ENCODE peak calls at places on chromosome X, in eight cellular contexts. E, S, N, W, T, Y, C and F are unnamed samples.

GRCh38 chrX:63561425-63561824 is 210.3 kb upstream of the SPIN4 start:
- DNase-seq in T (no peak), E (no peak), C (no peak), S (no peak), Y (peak), W (no peak), N (no peak), F (peak)

GRCh38 chrX:7801706-7802105 is 41.3 kb upstream of the VCX start:
- DNase-seq in W (no peak), S (no peak), E (no peak), N (no peak), C (no peak), Y (no peak), T (no peak), F (no peak)

GRCh38 chrX:1673337-1673736 is 58.5 kb downstream of the ASMT start:
- DNase-seq in C (peak), Y (peak), W (no peak), E (no peak), T (peak), S (no peak), N (peak), F (peak)

GRCh38 chrX:7088968-7089615 is 58.4 kb upstream of the STS start:
- DNase-seq in C (no peak), E (no peak), T (no peak), W (no peak), N (no peak), S (no peak), Y (no peak), F (peak)

GRCh38 chrX:149497626-149498025 is 7.5 kb downstream of the IDS start:
- DNase-seq in E (peak), C (no peak), N (no peak), T (no peak), W (no peak), Y (peak), S (no peak), F (no peak)

GRCh38 chrX:39983715-39984114 is 114.0 kb downstream of the BCOR start:
- DNase-seq in N (no peak), C (no peak), W (no peak), E (peak), Y (peak), S (no peak), T (no peak), F (no peak)

GRCh38 chrX:18286322-18286831 is 65.7 kb upstream of the BEND2 start:
- DNase-seq in Y (no peak), W (no peak), C (no peak), N (no peak), E (no peak), T (no peak), S (no peak), F (no peak)

GRCh38 chrX:1534321-1535168 is 2.4 kb downstream of the P2RY8 start:
- DNase-seq in W (no peak), E (no peak), S (no peak), Y (no peak), N (no peak), C (no peak), T (peak), F (peak)

GRCh38 chrX:2811271-2811670 is 17.5 kb upstream of the GYG2 start:
- DNase-seq in W (no peak), C (no peak), T (no peak), E (no peak), Y (peak), N (no peak), S (no peak), F (no peak)

GRCh38 chrX:2701600-2701999 is 10.5 kb downstream of the CD99 start:
- DNase-seq in Y (no peak), W (no peak), S (peak), N (no peak), E (no peak), T (no peak), C (no peak), F (peak)

GRCh38 chrX:12979630-12980015 is 4.7 kb downstream of the TMSB4X start:
- DNase-seq in S (no peak), C (no peak), N (no peak), W (peak), E (peak), Y (peak), T (no peak), F (no peak)

GRCh38 chrX:123422875-123423274 is 238.8 kb downstream of the GRIA3 start:
- DNase-seq in S (peak), Y (peak), T (no peak), C (no peak), E (peak), N (no peak), W (peak), F (peak)

GRCh38 chrX:85544609-85545008 is 165.1 kb upstream of the POF1B start:
- DNase-seq in N (no peak), T (no peak), S (no peak), C (no peak), Y (peak), W (peak), E (no peak), F (no peak)

GRCh38 chrX:72738396-72738795 is 24.3 kb upstream of the PHKA1 start:
- DNase-seq in E (no peak), S (no peak), C (no peak), N (no peak), T (no peak), Y (no peak), W (no peak), F (no peak)

GRCh38 chrX:13824746-13825145 is 7.9 kb upstream of the GPM6B start:
- DNase-seq in E (no peak), C (no peak), Y (no peak), N (no peak), W (no peak), T (no peak), S (no peak), F (no peak)

GRCh38 chrX:78658851-78659744 is at the start of gene RTL3:
- DNase-seq in E (peak), C (no peak), T (no peak), N (no peak), S (no peak), Y (peak), W (peak), F (no peak)

GRCh38 chrX:124127496-124127895 is 166.0 kb downstream of the STAG2 start:
- DNase-seq in W (no peak), E (no peak), C (no peak), T (no peak), N (no peak), S (no peak), Y (no peak), F (no peak)

GRCh38 chrX:134600714-134601113 is 57.6 kb downstream of the PLAC1 start:
- DNase-seq in S (no peak), N (peak), E (peak), Y (peak), C (peak), W (peak), T (no peak), F (no peak)

GRCh38 chrX:40172980-40173661 is 75.4 kb upstream of the BCOR start:
- DNase-seq in W (peak), S (no peak), T (no peak), Y (no peak), E (no peak), N (no peak), C (no peak), F (no peak)

GRCh38 chrX:20101927-20102581 is 14.7 kb downstream of the MAP7D2 start:
- DNase-seq in C (no peak), Y (no peak), S (no peak), E (no peak), T (no peak), N (no peak), W (no peak), F (no peak)

GRCh38 chrX:68695206-68695845 is 47.9 kb downstream of the STARD8 start:
- DNase-seq in Y (peak), S (no peak), E (no peak), T (no peak), C (no peak), N (no peak), W (no peak), F (no peak)

GRCh38 chrX:68692651-68693050 is 45.2 kb downstream of the STARD8 start:
- DNase-seq in W (peak), E (peak), Y (peak), C (no peak), S (no peak), N (no peak), T (no peak), F (peak)

GRCh38 chrX:68696267-68696666 is 48.8 kb downstream of the STARD8 start:
- DNase-seq in N (no peak), Y (no peak), W (no peak), T (no peak), E (no peak), C (no peak), S (no peak), F (no peak)

GRCh38 chrX:68693481-68694410 is 46.3 kb downstream of the STARD8 start:
- DNase-seq in C (no peak), S (peak), E (peak), Y (peak), W (peak), N (no peak), T (peak), F (peak)

DNA sequence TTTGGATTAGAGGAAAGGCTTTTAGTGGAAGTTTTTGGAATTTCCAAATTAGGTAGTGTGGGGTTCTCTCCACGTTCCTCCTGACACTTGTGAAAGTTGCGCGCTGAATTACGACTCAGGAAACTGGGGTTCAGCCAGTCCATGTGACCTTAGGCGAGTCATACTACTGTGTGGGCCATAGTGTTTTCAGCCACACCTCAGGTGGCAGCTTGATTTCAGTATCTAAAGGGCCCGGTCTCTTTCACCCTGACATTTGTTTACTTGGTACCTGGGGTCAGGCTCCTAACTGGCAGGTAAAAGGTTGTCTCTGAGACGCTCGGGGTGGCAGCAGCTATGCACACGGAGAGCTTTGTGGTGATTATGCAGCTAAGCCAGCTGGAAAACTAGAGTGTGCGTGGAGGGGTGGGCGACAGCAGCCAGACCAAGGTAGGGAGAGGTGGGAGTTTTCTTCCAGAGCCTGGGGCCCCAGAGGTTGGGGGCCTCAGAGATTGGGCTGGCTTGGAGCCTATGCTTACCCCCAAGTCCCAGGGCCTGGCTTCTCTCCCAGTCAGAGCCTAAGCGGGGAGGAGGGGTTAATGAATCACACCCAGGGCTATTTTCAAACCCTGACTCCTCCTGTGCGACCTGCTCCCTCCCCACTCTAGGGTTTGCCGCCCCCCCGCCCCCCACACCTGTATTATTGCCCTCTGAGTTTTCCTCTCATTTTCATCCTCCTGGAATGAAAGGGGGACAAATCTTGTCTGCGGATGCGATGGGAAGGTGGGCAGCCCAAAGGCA is 47.2 kb downstream of the STARD8 start:
- DNase-seq in E (no peak), S (no peak), Y (peak), C (no peak), W (no peak), N (no peak), T (no peak), F (peak)
- H3K4me3 ChIP-seq in E (peak), S (peak), Y (peak), C (no peak), W (no peak), N (no peak), T (peak), F (peak)

GRCh38 chrX:140091276-140091886 is 126.1 kb upstream of the CXorf66 start:
- DNase-seq in T (peak), W (no peak), S (no peak), E (no peak), Y (peak), C (no peak), N (no peak), F (no peak)
- H3K4me3 ChIP-seq in T (peak), W (peak), S (no peak), E (peak), Y (peak), C (peak), N (no peak), F (no peak)

DNA sequence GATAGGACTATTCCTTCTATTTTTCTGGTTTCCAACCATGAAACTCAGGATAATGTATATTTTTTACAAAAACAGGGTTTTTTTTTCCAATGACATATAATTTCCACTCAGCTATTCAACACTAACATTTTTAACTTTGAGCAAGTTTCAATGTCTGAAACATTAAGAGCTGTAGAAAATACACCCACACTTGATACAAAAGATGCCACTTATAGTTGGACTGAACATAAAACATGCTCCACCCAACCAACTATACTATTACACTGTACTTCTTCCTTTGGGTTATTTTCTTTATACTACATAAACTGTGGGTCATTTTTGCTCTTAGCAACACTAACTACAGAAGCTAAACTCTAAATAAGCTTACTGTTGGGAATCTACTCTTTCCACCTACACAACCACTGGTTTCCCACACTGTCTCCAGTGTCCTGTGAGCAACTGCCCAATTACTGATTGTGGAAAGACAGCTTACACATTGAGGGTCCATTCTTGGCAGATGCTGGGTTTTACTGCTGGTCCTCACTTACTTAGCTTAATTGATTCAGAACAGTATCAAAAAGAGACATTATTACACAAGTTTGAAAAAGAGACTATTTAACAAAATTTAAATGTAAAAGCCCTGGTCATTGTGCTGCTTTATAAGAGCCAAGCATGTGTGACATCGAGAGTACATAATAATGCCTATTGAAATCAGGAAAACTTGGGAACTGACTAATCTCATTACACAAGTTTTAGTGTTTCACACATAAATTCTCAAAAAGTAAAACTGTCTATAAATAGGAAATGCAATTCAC is 6.3 kb downstream of the AMMECR1 start:
- DNase-seq in N (no peak), Y (no peak), T (no peak), W (no peak), E (no peak), S (no peak), C (no peak), F (no peak)
- H3K4me3 ChIP-seq in N (no peak), Y (no peak), T (no peak), W (no peak), E (no peak), S (no peak), C (no peak), F (no peak)

GRCh38 chrX:51494409-51494808 is 2.0 kb downstream of the NUDT11 start:
- DNase-seq in S (no peak), T (no peak), Y (peak), C (no peak), E (peak), N (no peak), W (peak), F (peak)

DNA sequence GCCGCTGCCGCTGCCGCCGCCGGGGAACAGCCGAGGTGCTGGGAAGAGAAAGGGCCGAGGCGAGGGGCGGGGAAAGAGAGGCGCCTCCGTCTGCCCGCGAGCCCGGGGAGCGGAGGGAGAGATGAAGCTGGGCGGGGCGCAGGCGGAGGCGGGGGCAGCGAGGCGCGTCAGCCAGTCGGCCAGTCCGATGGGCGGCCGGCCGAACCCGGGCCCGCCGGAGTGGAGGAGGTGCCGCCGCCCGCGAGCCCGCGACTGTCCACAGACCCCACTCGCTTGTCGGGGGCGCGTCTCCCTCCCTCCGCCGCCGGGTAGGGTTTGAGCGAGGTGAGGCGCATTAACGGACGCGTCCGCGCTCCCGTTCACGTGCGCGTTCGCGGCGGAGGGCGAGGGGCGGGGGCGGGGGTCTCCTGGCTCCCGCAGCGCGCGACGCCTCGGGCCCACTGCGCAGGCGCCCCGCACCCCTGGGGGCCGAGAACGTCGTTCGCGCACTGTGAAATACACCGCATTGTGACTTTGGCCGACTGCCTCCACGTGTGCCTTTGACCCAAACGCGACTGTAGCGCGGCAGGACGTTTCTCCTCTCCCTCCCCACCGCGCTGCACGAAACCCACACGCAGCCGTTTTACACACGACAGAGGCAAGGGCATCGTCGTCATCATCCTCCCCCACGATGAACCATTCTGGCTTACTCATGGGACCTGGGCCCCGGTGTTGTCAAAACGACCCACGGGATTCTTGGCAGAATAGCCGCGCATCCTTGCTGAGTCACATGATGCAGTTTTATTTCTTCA is at the start of gene NUDT11:
- DNase-seq in W (peak), C (no peak), E (peak), Y (peak), N (no peak), S (peak), T (peak), F (peak)
- H3K4me3 ChIP-seq in W (peak), C (peak), E (peak), Y (peak), N (no peak), S (peak), T (peak), F (peak)

DNA sequence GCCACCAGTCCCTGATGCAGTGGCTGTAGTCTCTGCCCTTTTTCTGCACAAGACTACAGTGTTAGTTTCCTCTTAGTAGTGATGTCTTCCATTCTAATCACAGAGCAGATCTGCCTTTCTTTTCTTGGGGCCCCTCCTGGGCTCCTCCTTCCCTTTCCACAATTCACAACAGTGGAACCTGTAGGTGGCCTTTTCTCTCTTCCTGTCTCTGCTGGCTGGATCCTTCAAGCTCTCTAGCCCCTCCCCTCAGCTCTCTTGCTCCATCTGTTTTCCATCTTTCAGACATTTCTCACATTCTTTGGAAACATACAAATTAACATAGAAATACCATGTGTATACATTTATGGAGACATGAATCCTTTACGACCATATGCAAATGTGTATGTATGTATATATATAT is 284 bp upstream of the SPIN2A start:
- DNase-seq in E (peak), Y (peak), T (no peak), N (no peak), S (no peak), W (peak), C (no peak), F (no peak)
- H3K4me3 ChIP-seq in E (peak), Y (no peak), T (peak), N (no peak), S (no peak), W (peak), C (no peak), F (no peak)

GRCh38 chrX:10617964-10618342 is 2.4 kb downstream of the MID1 start:
- DNase-seq in C (no peak), Y (peak), N (no peak), T (no peak), W (no peak), S (no peak), E (peak), F (no peak)

GRCh38 chrX:10617186-10617963 is 3.0 kb downstream of the MID1 start:
- DNase-seq in S (no peak), Y (no peak), W (no peak), E (no peak), N (no peak), C (no peak), T (no peak), F (no peak)

GRCh38 chrX:10620121-10620699 is at the start of gene MID1:
- DNase-seq in E (peak), Y (peak), W (peak), N (peak), T (peak), C (no peak), S (peak), F (peak)

GRCh38 chrX:10619311-10620015 is 922 bp downstream of the MID1 start:
- DNase-seq in S (no peak), W (no peak), Y (peak), N (no peak), C (no peak), T (no peak), E (no peak), F (peak)

GRCh38 chrX:10618911-10619310 is 1.5 kb downstream of the MID1 start:
- DNase-seq in E (peak), W (no peak), C (no peak), Y (peak), S (no peak), N (no peak), T (no peak), F (no peak)
- H3K4me3 ChIP-seq in E (peak), W (peak), C (no peak), Y (peak), S (peak), N (peak), T (peak), F (peak)

GRCh38 chrX:138709886-138710285 is 1.6 kb downstream of the FGF13 start:
- DNase-seq in S (no peak), W (no peak), N (no peak), T (no peak), Y (no peak), E (peak), C (no peak), F (no peak)

GRCh38 chrX:138711399-138712347 is at the start of gene FGF13:
- DNase-seq in Y (peak), T (peak), C (no peak), W (no peak), N (no peak), E (peak), S (peak), F (peak)

GRCh38 chrX:138708268-138708667 is 3.2 kb downstream of the FGF13 start:
- DNase-seq in S (no peak), Y (no peak), W (no peak), E (no peak), T (no peak), C (no peak), N (no peak), F (no peak)

GRCh38 chrX:138710311-138710791 is 1.2 kb downstream of the FGF13 start:
- DNase-seq in S (no peak), T (peak), N (no peak), W (no peak), Y (peak), E (no peak), C (no peak), F (no peak)

GRCh38 chrX:138710866-138711331 is 618 bp downstream of the FGF13 start:
- DNase-seq in E (no peak), C (no peak), N (no peak), Y (peak), W (no peak), T (peak), S (no peak), F (no peak)
- H3K4me3 ChIP-seq in E (peak), C (no peak), N (no peak), Y (peak), W (peak), T (peak), S (no peak), F (peak)

GRCh38 chrX:71285929-71286328 is 2.5 kb downstream of the NONO start:
- DNase-seq in Y (no peak), T (no peak), S (no peak), W (no peak), C (no peak), N (no peak), E (no peak), F (no peak)
- H3K4me3 ChIP-seq in Y (peak), T (peak), S (no peak), W (no peak), C (peak), N (no peak), E (peak), F (peak)